ENCODE peak calls at places on chromosomes 5 and 9, in five cellular contexts. K is SW480, I is fibroblast of lung, B is NCI-H1694, L is activated T-cell treated with anti-CD3 and anti-CD28 coated beads for 1 hour. W is an unnamed sample.

GRCh38 chr5:172178301-172179031 is 9.6 kb downstream of the STK10 start:
- DNase-seq in L (no peak), I (no peak), B (no peak), K (no peak), W (no peak)

GRCh38 chr5:174601937-174602336 is 122.4 kb upstream of the MSX2 start:
- DNase-seq in L (no peak), I (peak), B (no peak), K (peak), W (no peak)

GRCh38 chr5:141135030-141135717 is at the start of gene PCDHB5:
- DNase-seq in L (no peak), I (peak), B (peak), K (no peak), W (no peak)

GRCh38 chr9:80994892-80995291 is 694.5 kb downstream of the TLE1 start:
- DNase-seq in K (no peak), I (peak), B (no peak), L (no peak), W (no peak)

GRCh38 chr5:31023105-31023504 is 170.4 kb upstream of the CDH6 start:
- DNase-seq in I (peak), B (no peak), L (no peak), K (no peak), W (peak)

GRCh38 chr9:87310827-87311564 is 186.7 kb upstream of the DAPK1 start:
- DNase-seq in I (no peak), L (no peak), B (no peak), K (no peak), W (no peak)

GRCh38 chr5:147458581-147458980 is 51.3 kb downstream of the DPYSL3 start:
- DNase-seq in I (no peak), L (no peak), B (no peak), K (no peak), W (no peak)

GRCh38 chr5:179907570-179908324 is at the start of gene TBC1D9B:
- DNase-seq in K (peak), B (no peak), L (peak), I (peak), W (no peak)

GRCh38 chr9:124720429-124721108 is 50.5 kb downstream of the NR6A1 start:
- DNase-seq in K (no peak), I (no peak), L (no peak), B (no peak), W (no peak)

GRCh38 chr5:139100825-139101224 is 97.3 kb downstream of the SIL1 start:
- DNase-seq in K (peak), B (no peak), I (peak), L (no peak), W (no peak)

GRCh38 chr5:94754824-94755223 is 136.4 kb downstream of the SLF1 start:
- DNase-seq in B (no peak), I (no peak), K (no peak), L (no peak), W (no peak)

GRCh38 chr5:57405984-57406383 is 76.6 kb downstream of the ACTBL2 start:
- DNase-seq in I (peak), L (no peak), K (no peak), B (no peak), W (no peak)

GRCh38 chr5:39714036-39714698 is 289.4 kb upstream of the DAB2 start:
- DNase-seq in B (peak), I (peak), K (peak), L (no peak), W (peak)

GRCh38 chr5:154415114-154415513 is 30.7 kb upstream of the SAP30L start:
- DNase-seq in B (no peak), L (no peak), I (no peak), K (no peak), W (no peak)

GRCh38 chr9:136551401-136552116 is 5.7 kb upstream of the NOTCH1 start:
- DNase-seq in K (no peak), B (no peak), I (peak), L (no peak), W (no peak)

GRCh38 chr5:34452170-34452828 is 203.8 kb upstream of the RAI14 start:
- DNase-seq in B (peak), K (no peak), L (no peak), I (peak), W (no peak)

GRCh38 chr5:75837258-75837841 is 120.1 kb upstream of the POC5 start:
- DNase-seq in K (no peak), I (no peak), B (no peak), L (no peak), W (no peak)

GRCh38 chr5:166083183-166083959 is 2208.1 kb upstream of the WWC1 start:
- DNase-seq in B (no peak), L (no peak), I (no peak), K (no peak), W (no peak)

GRCh38 chr5:14450055-14450524 is 131.5 kb upstream of the OTULINL start:
- DNase-seq in I (peak), K (no peak), L (no peak), B (no peak), W (peak)

GRCh38 chr5:54792611-54793404 is 192.6 kb downstream of the ESM1 start:
- DNase-seq in I (peak), K (no peak), B (no peak), L (no peak), W (no peak)

GRCh38 chr5:118946138-118946537 is 42.2 kb downstream of the DTWD2 start:
- DNase-seq in L (no peak), B (no peak), K (peak), I (peak), W (no peak)

GRCh38 chr5:32096891-32097592 is 77.1 kb downstream of the GOLPH3 start:
- DNase-seq in K (no peak), I (no peak), L (no peak), B (no peak), W (no peak)

GRCh38 chr9:124285903-124286291 is 28.1 kb downstream of the NEK6 start:
- DNase-seq in B (no peak), L (peak), I (peak), K (peak), W (peak)

GRCh38 chr9:98248737-98249474 is 6.5 kb downstream of the TBC1D2 start:
- DNase-seq in L (no peak), K (peak), B (no peak), I (peak), W (no peak)

GRCh38 chr5:145495171-145495570 is 340.0 kb downstream of the PRELID2 start:
- DNase-seq in L (no peak), K (no peak), I (no peak), B (no peak), W (no peak)

GRCh38 chr5:143521891-143522290 is 118.4 kb upstream of the NR3C1 start:
- DNase-seq in L (no peak), B (no peak), K (no peak), I (no peak), W (no peak)

GRCh38 chr9:96078866-96079505 is 203.5 kb downstream of the ERCC6L2 start:
- DNase-seq in K (no peak), B (no peak), L (no peak), I (peak), W (no peak)

GRCh38 chr5:28542968-28543367 is 1504.6 kb upstream of the CDH9 start:
- DNase-seq in B (no peak), K (no peak), I (peak), L (no peak), W (no peak)

GRCh38 chr5:163571755-163572154 is 66.3 kb downstream of the MAT2B start:
- DNase-seq in I (peak), L (no peak), K (peak), B (peak), W (no peak)

GRCh38 chr9:86487222-86487841 is 133.1 kb upstream of the TUT7 start:
- DNase-seq in I (peak), L (no peak), K (peak), B (no peak), W (no peak)

GRCh38 chr9:121698627-121699270 is 47.3 kb downstream of the DAB2IP start:
- DNase-seq in B (no peak), L (no peak), I (no peak), K (no peak), W (no peak)

GRCh38 chr5:142109356-142110045 is 922 bp downstream of the NDFIP1 start:
- DNase-seq in L (peak), I (peak), K (peak), B (no peak), W (no peak)

GRCh38 chr5:14218897-14219573 is 75.9 kb downstream of the TRIO start:
- DNase-seq in L (no peak), I (no peak), B (no peak), K (no peak), W (no peak)

GRCh38 chr9:134178781-134179551 is 14.6 kb upstream of the RNU6ATAC start:
- DNase-seq in K (no peak), B (no peak), L (no peak), I (peak), W (no peak)

GRCh38 chr9:129472651-129473102 is 148.2 kb downstream of the C9orf50 start:
- DNase-seq in I (no peak), L (no peak), B (no peak), K (no peak), W (no peak)

GRCh38 chr9:128051932-128052734 is 15.0 kb downstream of the NAIF1 start:
- DNase-seq in B (no peak), K (peak), I (no peak), L (no peak), W (no peak)

GRCh38 chr5:106940986-106941385 is 729.8 kb downstream of the EFNA5 start:
- DNase-seq in L (no peak), I (no peak), K (no peak), B (no peak), W (peak)

GRCh38 chr5:139131062-139131856 is 66.9 kb downstream of the SIL1 start:
- DNase-seq in B (peak), L (no peak), K (no peak), I (peak), W (no peak)

GRCh38 chr5:148352696-148353095 is 17.3 kb downstream of the SPINK9 start:
- DNase-seq in B (no peak), I (no peak), L (no peak), K (no peak), W (no peak)